ENCODE peak calls at places on chromosomes 5 and 9, in six cellular contexts. Z is activated B cell treated with CpG ODN at 0.5 μM for 24 hours, F is Peyer's patch, J is cardiac fibroblast, V is foreskin fibroblast, N is mammary epithelial cell. B is an unnamed sample.

GRCh38 chr5:167014657-167015056 is 1276.8 kb upstream of the WWC1 start:
- DNase-seq in Z (no peak), F (no peak), J (no peak), V (no peak), N (no peak), B (no peak)

GRCh38 chr5:57696005-57696755 is 213.6 kb upstream of the ACTBL2 start:
- DNase-seq in Z (no peak), F (no peak), J (no peak), V (no peak), N (peak), B (no peak)

GRCh38 chr5:170554566-170555267 is 50.9 kb downstream of the KCNIP1 start:
- DNase-seq in Z (no peak), F (no peak), J (no peak), V (no peak), N (no peak), B (no peak)

GRCh38 chr9:38109601-38110000 is 40.6 kb upstream of the SHB start:
- DNase-seq in Z (no peak), F (no peak), J (no peak), V (no peak), N (no peak), B (no peak)

GRCh38 chr5:169169786-169170185 is 131.2 kb downstream of the SLIT3 start:
- DNase-seq in Z (no peak), F (no peak), J (no peak), V (no peak), N (no peak), B (peak)

GRCh38 chr5:179994622-179995323 is 76.8 kb downstream of the RNF130 start:
- DNase-seq in Z (no peak), F (no peak), J (no peak), V (no peak), N (no peak), B (no peak)

GRCh38 chr5:135212361-135213033 is 178.5 kb upstream of the PITX1 start:
- DNase-seq in Z (no peak), F (no peak), J (no peak), V (no peak), N (no peak), B (no peak)

GRCh38 chr5:146599261-146599660 is 83.3 kb upstream of the GPR151 start:
- DNase-seq in Z (no peak), F (no peak), J (no peak), V (no peak), N (no peak), B (no peak)

GRCh38 chr9:99820330-99821186 is 1.1 kb upstream of the NR4A3 start:
- DNase-seq in Z (no peak), F (peak), J (peak), V (peak), N (peak), B (no peak)

GRCh38 chr5:122102825-122103224 is 24.8 kb upstream of the LOX start:
- DNase-seq in Z (no peak), F (no peak), J (peak), V (peak), N (peak), B (no peak)

GRCh38 chr5:41522193-41522786 is 11.9 kb upstream of the PLCXD3 start:
- DNase-seq in Z (no peak), F (no peak), J (no peak), V (no peak), N (no peak), B (no peak)

GRCh38 chr5:38765461-38765861 is 80.4 kb upstream of the OSMR start:
- DNase-seq in Z (no peak), F (no peak), J (peak), V (no peak), N (no peak), B (no peak)

GRCh38 chr9:116594552-116594951 is 92.6 kb upstream of the TRIM32 start:
- DNase-seq in Z (no peak), F (no peak), J (peak), V (peak), N (peak), B (no peak)

GRCh38 chr9:113772121-113772885 is 103.8 kb upstream of the ZNF618 start:
- DNase-seq in Z (no peak), F (no peak), J (peak), V (peak), N (peak), B (no peak)

GRCh38 chr5:56279979-56280378 is 46.8 kb upstream of the ANKRD55 start:
- DNase-seq in Z (no peak), F (no peak), J (peak), V (peak), N (no peak), B (no peak)

GRCh38 chr9:81035171-81035570 is 654.2 kb downstream of the TLE1 start:
- DNase-seq in Z (no peak), F (no peak), J (peak), V (peak), N (peak), B (no peak)

GRCh38 chr9:132885691-132886357 is 7.1 kb downstream of the SPACA9 start:
- DNase-seq in Z (no peak), F (no peak), J (no peak), V (no peak), N (no peak), B (no peak)

GRCh38 chr5:33969572-33970452 is 14.7 kb downstream of the SLC45A2 start:
- DNase-seq in Z (no peak), F (no peak), J (peak), V (peak), N (peak), B (peak)
- TF ChIP-seq CTCF in Z (no peak), F (peak), J (peak), V (peak), N (peak), B (peak)

GRCh38 chr9:135889564-135890189 is 17.7 kb downstream of the CAMSAP1 start:
- DNase-seq in Z (no peak), F (no peak), J (no peak), V (no peak), N (no peak), B (no peak)

GRCh38 chr9:135888766-135889394 is 18.5 kb downstream of the CAMSAP1 start:
- DNase-seq in Z (no peak), F (no peak), J (no peak), V (no peak), N (peak), B (no peak)

GRCh38 chr9:135888126-135888765 is 19.1 kb downstream of the CAMSAP1 start:
- DNase-seq in Z (no peak), F (no peak), J (no peak), V (no peak), N (no peak), B (no peak)

GRCh38 chr9:135890896-135891631 is 16.3 kb downstream of the CAMSAP1 start:
- DNase-seq in Z (no peak), F (no peak), J (no peak), V (no peak), N (peak), B (no peak)

DNA sequence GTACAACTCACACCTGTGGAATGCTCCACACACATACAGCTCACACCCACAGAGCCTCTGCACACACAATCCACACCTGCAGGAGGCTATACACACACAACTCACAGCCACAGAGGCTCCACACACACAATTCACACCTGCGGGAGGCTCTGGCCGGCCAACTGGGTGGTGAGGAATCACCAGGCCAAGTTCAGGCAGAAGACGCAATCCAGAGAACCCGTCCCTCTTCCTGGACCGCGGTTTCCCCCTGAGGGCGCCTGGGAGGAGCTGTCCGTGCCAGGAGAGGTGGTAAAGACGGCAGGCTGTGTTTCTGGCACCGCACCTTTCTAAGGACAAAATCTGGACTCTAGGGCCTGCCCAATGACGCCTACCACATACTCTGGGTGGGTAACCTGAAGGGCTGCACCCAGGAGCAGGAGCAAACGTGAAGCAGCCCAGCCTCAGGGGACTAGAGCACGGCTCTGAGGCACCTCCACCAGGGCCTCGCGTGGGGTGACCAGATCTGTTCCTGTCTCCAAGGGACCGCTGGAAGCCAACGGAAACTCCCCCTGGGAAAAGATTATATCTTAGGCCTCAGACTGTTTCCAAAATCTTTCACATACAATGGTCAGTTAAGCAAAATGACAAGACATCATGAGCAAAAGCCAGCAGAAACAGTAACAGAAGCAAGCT is 17.0 kb downstream of the CAMSAP1 start:
- DNase-seq in Z (no peak), F (no peak), J (no peak), V (no peak), N (peak), B (no peak)
- TF ChIP-seq CTCF in Z (no peak), F (no peak), J (no peak), V (no peak), N (no peak), B (no peak)

DNA sequence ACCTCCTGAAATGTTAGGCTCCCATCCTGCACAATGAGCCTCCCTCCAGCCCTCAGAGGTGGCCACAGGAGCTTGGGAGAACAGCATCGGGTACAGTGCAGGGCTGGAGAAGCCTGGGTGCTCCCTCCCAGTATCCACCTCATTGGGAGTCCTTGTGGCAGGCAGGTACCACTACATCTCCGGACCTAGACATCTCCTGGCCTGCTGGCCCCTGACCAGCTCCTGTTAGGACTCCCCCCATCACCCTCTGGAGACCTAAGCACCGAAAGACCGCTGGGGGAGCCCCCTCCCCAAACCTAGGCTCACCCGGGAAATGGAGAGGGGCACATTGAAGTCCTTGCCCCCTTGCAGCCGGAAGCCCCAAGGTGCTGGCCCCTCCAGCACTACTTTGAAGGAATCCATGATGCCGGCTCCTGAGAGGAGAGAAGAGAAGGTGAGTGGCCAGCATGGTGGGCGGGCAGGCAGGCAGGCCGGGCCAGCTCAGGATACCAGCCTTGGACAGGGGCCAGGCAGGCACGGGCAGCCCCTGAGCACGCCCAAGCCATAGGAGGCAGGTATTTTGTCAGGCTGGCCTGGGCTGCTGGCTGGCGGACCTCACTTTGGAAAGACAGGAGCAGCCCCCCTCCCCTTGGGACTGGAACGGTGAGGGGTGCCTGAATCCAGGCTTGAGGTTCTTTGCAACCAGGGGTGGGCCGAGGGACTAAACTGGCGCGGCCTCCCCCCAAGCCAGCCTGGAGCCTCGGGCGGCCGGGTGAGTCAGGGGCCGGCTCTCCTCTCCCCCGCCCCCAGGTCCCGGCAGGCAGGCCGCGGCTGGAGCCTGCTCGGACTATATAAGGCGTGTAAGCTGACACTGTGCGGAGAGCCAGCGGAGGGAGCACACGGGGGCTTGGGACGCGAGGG is 1.0 kb downstream of the PDLIM7 start:
- DNase-seq in Z (no peak), F (no peak), J (peak), V (peak), N (peak), B (peak)
- TF ChIP-seq CTCF in Z (no peak), F (peak), J (peak), V (peak), N (peak), B (peak)

DNA sequence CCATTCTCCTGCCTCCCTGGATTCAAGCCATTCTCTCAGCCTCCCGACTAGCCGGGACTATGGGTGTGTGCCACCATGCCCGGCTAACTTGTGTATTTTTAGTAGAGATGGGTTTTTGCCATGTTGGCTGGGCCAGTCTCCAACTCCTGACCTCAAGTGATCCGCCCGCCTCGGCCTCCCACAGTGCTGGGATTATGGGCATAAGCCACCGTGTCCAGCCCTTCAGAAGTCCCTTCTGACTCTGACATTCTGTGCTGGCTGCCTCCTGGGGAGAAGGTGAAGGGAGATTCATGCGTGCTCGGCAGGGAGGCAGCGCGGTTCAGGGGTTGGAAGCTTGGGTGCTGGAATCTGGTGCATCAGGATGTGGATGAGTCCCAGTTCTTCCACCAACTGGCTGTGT is 28.8 kb downstream of the PRRX2 start:
- DNase-seq in Z (no peak), F (no peak), J (no peak), V (no peak), N (no peak), B (no peak)
- TF ChIP-seq CTCF in Z (no peak), F (no peak), J (no peak), V (no peak), N (no peak), B (no peak)

GRCh38 chr9:91572811-91573210 is 149.2 kb upstream of the NFIL3 start:
- DNase-seq in Z (no peak), F (no peak), J (no peak), V (no peak), N (no peak), B (no peak)

GRCh38 chr9:91572044-91572443 is 148.4 kb upstream of the NFIL3 start:
- DNase-seq in Z (no peak), F (no peak), J (peak), V (no peak), N (peak), B (no peak)

GRCh38 chr9:91580136-91580535 is 156.5 kb upstream of the NFIL3 start:
- DNase-seq in Z (no peak), F (no peak), J (peak), V (no peak), N (peak), B (no peak)

GRCh38 chr9:91583161-91583875 is 159.7 kb upstream of the NFIL3 start:
- DNase-seq in Z (no peak), F (no peak), J (no peak), V (no peak), N (no peak), B (no peak)

DNA sequence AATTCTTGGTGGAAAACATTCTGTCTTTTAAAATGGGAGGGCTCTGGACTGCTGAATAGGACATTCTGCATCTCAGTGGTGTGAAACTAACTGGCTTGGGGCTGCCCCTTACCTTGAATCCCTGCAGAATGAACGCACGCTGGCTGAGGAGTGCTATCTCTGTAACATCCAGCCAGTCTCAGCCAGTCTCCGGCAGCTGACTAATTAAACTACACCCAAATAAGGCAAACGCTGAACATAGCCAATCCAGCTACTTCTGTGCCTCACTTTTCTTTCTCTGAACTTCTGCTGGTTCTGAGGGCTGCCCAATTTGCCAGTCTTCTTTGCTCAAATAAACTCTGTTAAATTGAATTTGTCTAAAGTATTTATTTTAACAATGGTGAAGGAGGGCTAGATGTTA is 153.9 kb upstream of the NFIL3 start:
- DNase-seq in Z (no peak), F (no peak), J (no peak), V (no peak), N (no peak), B (no peak)
- TF ChIP-seq CTCF in Z (no peak), F (no peak), J (no peak), V (no peak), N (no peak), B (no peak)

DNA sequence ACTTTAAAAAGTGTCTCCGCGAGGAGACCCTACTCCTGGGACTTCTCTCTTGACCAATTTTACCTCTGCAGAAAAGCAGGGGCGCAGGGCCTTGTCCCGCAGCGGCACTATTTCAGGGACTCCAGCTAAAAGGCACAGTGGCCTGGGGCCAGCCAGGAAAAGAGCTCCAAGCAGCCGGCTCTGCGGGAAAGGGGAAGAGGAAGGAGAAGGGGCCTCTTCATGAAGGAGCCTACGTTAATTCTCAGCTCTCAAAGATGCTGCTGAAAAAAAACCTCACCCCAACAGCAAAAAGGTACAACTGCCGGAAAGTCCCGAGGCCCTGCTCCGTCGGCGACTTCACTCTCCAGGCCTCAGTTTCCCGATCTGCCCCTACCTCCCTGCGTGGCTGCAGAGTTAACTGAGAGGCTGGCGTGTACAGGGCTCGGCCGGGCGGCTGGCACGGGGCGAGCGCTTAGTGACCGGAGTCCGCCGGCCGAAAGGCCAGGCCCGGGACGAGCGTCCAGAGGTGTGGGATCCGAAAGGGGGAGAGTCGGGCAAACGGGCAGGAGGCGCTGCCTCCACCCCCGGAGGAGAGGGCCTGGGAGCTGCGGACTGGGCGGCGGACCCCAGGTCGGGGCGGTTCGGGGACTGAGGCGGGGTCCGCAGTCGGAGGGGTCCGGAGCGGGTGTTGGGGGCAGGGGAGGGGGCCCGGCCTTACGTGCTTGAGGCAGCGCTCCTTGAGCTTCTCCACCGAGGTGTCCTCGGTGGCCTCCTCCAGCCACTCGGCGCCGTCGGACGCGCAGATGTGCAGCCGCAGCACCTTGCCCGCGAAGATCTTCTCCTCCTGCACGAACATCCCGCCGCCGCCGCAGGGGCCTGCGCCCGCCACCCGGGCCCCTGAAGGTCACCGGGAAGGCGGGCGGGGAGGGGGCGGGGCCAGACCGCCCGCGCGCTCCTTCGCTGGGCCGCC is 571 bp downstream of the UBAC1 start:
- DNase-seq in Z (peak), F (no peak), J (peak), V (no peak), N (peak), B (peak)
- TF ChIP-seq CTCF in Z (no peak), F (no peak), J (no peak), V (no peak), N (no peak), B (no peak)

B was measured in endothelial cell.